ENCODE peak calls at places on chromosomes 13 and 19, in five cellular contexts. N, P, J, A and V are unnamed samples. For H3K4me1, the result is how much of the 10 kb centered on the place peaks cover.

GRCh38 chr13:83895994-83896580 is 13.8 kb upstream of the SLITRK1 start:
- DNase-seq in N (no peak), P (no peak), J (no peak), A (peak), V (no peak)

GRCh38 chr13:50891206-50891605 is 18.4 kb upstream of the RNASEH2B start:
- DNase-seq in N (peak), P (no peak), J (no peak), A (no peak), V (no peak)

GRCh38 chr19:372306-372890 is 27.8 kb upstream of the MIER2 start:
- DNase-seq in N (no peak), P (no peak), J (no peak), A (no peak), V (no peak)

GRCh38 chr19:43444531-43445340 is 20.7 kb downstream of the LYPD3 start:
- DNase-seq in N (no peak), P (no peak), J (no peak), A (no peak), V (no peak)

GRCh38 chr13:36157475-36157874 is 26.3 kb upstream of the DCLK1 start:
- DNase-seq in N (no peak), P (no peak), J (no peak), A (no peak), V (peak)

GRCh38 chr13:102846261-102847015 is 606 bp downstream of the ERCC5 start:
- DNase-seq in N (peak), P (peak), J (peak), A (peak), V (peak)

GRCh38 chr13:29260684-29261083 is 334.8 kb downstream of the SLC7A1 start:
- DNase-seq in N (no peak), P (no peak), J (no peak), A (no peak), V (no peak)

GRCh38 chr13:107210216-107211010 is 642.5 kb upstream of the ARGLU1 start:
- DNase-seq in N (no peak), P (no peak), J (no peak), A (no peak), V (no peak)

GRCh38 chr13:110306340-110306959 is 507 bp downstream of the COL4A1 start:
- DNase-seq in N (no peak), P (no peak), J (peak), A (no peak), V (no peak)

GRCh38 chr19:33329727-33330126 is 27.4 kb upstream of the CEBPA start:
- DNase-seq in N (no peak), P (no peak), J (no peak), A (no peak), V (no peak)

GRCh38 chr19:33156354-33156753 is 24.4 kb downstream of the WDR88 start:
- DNase-seq in N (no peak), P (no peak), J (no peak), A (no peak), V (no peak)

GRCh38 chr13:89457977-89458376 is 1786.8 kb downstream of the SLITRK5 start:
- DNase-seq in N (no peak), P (no peak), J (no peak), A (peak), V (peak)

GRCh38 chr13:78430166-78430791 is 173.1 kb downstream of the POU4F1 start:
- DNase-seq in N (no peak), P (no peak), J (peak), A (no peak), V (no peak)

GRCh38 chr19:28905996-28906395 is 307.0 kb downstream of the UQCRFS1 start:
- DNase-seq in N (no peak), P (no peak), J (no peak), A (no peak), V (no peak)

GRCh38 chr19:9054768-9055167 is 32.1 kb upstream of the OR1M1 start:
- DNase-seq in N (no peak), P (no peak), J (peak), A (no peak), V (peak)

GRCh38 chr13:24650157-24650556 is 30.1 kb upstream of the ATP12A start:
- DNase-seq in N (no peak), P (no peak), J (no peak), A (no peak), V (no peak)

GRCh38 chr19:32677657-32678056 is 2.0 kb downstream of the RGS9BP start:
- DNase-seq in N (no peak), P (no peak), J (peak), A (no peak), V (no peak)

GRCh38 chr13:107864543-107865460 is 350.5 kb downstream of the LIG4 start:
- DNase-seq in N (peak), P (no peak), J (peak), A (peak), V (no peak)

GRCh38 chr13:109790951-109791605 is 4.7 kb upstream of the IRS2 start:
- DNase-seq in N (peak), P (no peak), J (peak), A (peak), V (peak)

GRCh38 chr13:50905256-50905655 is 4.3 kb upstream of the RNASEH2B start:
- DNase-seq in N (no peak), P (no peak), J (no peak), A (no peak), V (no peak)

GRCh38 chr19:10551698-10552301 is 8.1 kb downstream of the ATG4D start:
- DNase-seq in N (peak), P (peak), J (no peak), A (peak), V (peak)

GRCh38 chr13:91228940-91229339 is 118.5 kb upstream of the MIR17HG start:
- DNase-seq in N (no peak), P (no peak), J (no peak), A (no peak), V (no peak)

GRCh38 chr13:111184685-111185401 is 69.7 kb downstream of the ARHGEF7 start:
- DNase-seq in N (peak), P (no peak), J (no peak), A (no peak), V (no peak)

GRCh38 chr13:27858046-27858445 is 61.8 kb upstream of the PDX1 start:
- DNase-seq in N (no peak), P (no peak), J (no peak), A (no peak), V (no peak)

GRCh38 chr13:29935309-29935981 is 85.0 kb upstream of the UBL3 start:
- DNase-seq in N (no peak), P (no peak), J (no peak), A (no peak), V (no peak)

GRCh38 chr13:42007844-42008243 is 40.6 kb upstream of the DGKH start:
- DNase-seq in N (no peak), P (no peak), J (no peak), A (peak), V (peak)

GRCh38 chr13:113636266-113636963 is 21.6 kb downstream of the ATP4B start:
- DNase-seq in N (no peak), P (no peak), J (no peak), A (no peak), V (no peak)

GRCh38 chr13:23467048-23467931 is 33.8 kb upstream of the SACS start:
- DNase-seq in N (no peak), P (no peak), J (peak), A (no peak), V (no peak)

GRCh38 chr19:23522431-23522830 is 127.2 kb upstream of the ZNF91 start:
- DNase-seq in N (no peak), P (no peak), J (no peak), A (peak), V (peak)

GRCh38 chr13:99285432-99286182 is 21.6 kb downstream of the GPR183 start:
- DNase-seq in N (no peak), P (no peak), J (no peak), A (no peak), V (no peak)

GRCh38 chr13:55483626-55484158 is 1657.0 kb upstream of the PRR20A start:
- DNase-seq in N (no peak), P (no peak), J (no peak), A (no peak), V (no peak)

GRCh38 chr13:99303863-99304521 is 3.2 kb downstream of the GPR183 start:
- DNase-seq in N (no peak), P (no peak), J (no peak), A (no peak), V (no peak)

GRCh38 chr13:39415003-39415402 is 188.0 kb downstream of the LHFPL6 start:
- DNase-seq in N (no peak), P (no peak), J (no peak), A (no peak), V (no peak)

GRCh38 chr19:10565567-10566407 is at the start of gene KRI1:
- DNase-seq in N (peak), P (peak), J (peak), A (peak), V (peak)

DNA sequence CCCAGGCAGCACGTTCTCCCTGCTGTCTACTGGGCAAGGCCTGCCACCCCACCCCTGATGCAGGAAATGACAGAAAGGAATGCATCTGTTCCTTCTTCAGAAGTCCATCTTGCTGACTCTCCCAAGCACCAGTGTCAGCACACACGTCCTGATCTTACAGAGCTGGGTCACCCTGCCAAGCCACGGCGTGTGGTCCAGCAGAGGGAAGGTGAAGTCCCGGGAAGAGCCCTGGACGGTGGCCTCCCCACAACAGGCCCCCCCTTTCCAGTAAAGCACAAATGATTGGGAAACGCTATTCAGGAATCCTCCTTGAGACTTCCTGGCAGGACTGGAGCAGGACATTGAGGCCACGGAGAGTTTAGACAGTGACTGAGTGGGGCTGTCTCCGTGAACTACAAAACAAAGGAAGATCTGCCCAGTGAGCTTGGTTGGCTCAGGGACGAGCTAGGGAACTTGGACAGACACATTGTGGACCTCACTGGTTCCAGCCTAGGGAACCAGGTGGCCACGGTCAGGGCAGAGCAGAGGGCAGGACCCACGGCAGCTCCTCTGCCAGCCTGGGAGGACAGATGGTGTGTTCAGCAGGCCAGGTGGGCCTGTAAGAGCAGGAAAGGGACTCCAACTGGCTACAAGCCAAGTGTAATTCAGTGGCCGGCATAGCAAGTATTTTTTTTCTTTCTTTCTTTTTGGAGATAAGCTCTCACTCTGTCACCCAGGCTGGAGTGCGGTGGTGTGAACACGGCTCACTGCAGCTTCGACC is 41.7 kb downstream of the ELL start:
- DNase-seq in N (no peak), P (no peak), J (no peak), A (no peak), V (no peak)
- H3K4me1 ChIP-seq in N (under half), P (under half), J (under half), A (under half), V (under half)

GRCh38 chr19:55080121-55080914 is 4.6 kb downstream of the EPS8L1 start:
- DNase-seq in N (no peak), P (peak), J (peak), A (peak), V (no peak)

GRCh38 chr19:55082023-55082851 is 6.6 kb downstream of the EPS8L1 start:
- DNase-seq in N (no peak), P (no peak), J (peak), A (no peak), V (no peak)

GRCh38 chr19:55079400-55080038 is 3.9 kb downstream of the EPS8L1 start:
- DNase-seq in N (no peak), P (no peak), J (no peak), A (no peak), V (no peak)

GRCh38 chr19:55081773-55082022 is 6.0 kb downstream of the EPS8L1 start:
- DNase-seq in N (no peak), P (no peak), J (no peak), A (no peak), V (peak)

GRCh38 chr19:55080915-55081772 is 5.5 kb downstream of the EPS8L1 start:
- DNase-seq in N (no peak), P (peak), J (peak), A (peak), V (no peak)
- TF ChIP-seq EZH2 in N (no peak), P (no peak), J (no peak), A (no peak), V (no peak)

GRCh38 chr13:48829536-48829935 is 146.2 kb upstream of the FNDC3A start:
- DNase-seq in N (no peak), P (no peak), J (no peak), A (no peak), V (no peak)
- H3K4me2 ChIP-seq in N (no peak), P (no peak), J (no peak), A (no peak), V (peak)

GRCh38 chr19:4909897-4910593 is 744 bp downstream of the UHRF1 start:
- DNase-seq in N (peak), P (peak), J (peak), A (peak), V (peak)

GRCh38 chr19:4911314-4911713 is 2.0 kb downstream of the UHRF1 start:
- DNase-seq in N (no peak), P (no peak), J (peak), A (no peak), V (no peak)

GRCh38 chr19:4911786-4912672 is 2.7 kb downstream of the UHRF1 start:
- DNase-seq in N (no peak), P (peak), J (peak), A (peak), V (peak)

GRCh38 chr19:4909172-4909896 is at the start of gene UHRF1:
- DNase-seq in N (peak), P (no peak), J (peak), A (peak), V (peak)

GRCh38 chr19:4910594-4911273 is 1.4 kb downstream of the UHRF1 start:
- DNase-seq in N (no peak), P (no peak), J (peak), A (no peak), V (peak)
- H3K4me1 ChIP-seq in N (under half), P (half or more), J (under half), A (half or more), V (under half)

DNA sequence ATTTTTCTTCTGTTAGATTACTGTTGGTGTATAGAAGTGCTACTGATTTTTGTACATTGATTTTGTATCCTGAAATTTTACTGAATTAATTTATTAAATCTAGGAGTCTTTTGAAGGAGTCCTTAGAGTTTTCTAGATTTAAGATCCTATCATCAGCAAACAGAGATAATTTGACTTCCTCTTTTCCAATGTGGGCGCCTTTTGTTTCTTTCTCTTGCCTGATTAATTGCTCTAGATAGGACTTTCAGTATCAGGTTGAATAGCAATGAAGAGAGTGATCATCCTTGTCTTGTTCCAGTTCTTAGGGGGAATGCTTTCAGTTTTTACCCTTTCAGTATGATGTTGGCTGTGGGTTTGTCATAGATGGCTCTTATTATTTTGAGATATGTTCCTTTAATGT is 5.6 kb upstream of the CD33 start:
- DNase-seq in N (no peak), P (no peak), J (no peak), A (no peak), V (no peak)
- TF ChIP-seq EZH2 in N (no peak), P (no peak), J (no peak), A (no peak), V (no peak)

GRCh38 chr19:1469200-1469935 is 9.6 kb downstream of the C19orf25 start:
- DNase-seq in N (no peak), P (no peak), J (peak), A (no peak), V (no peak)
- H3K4me2 ChIP-seq in N (peak), P (peak), J (peak), A (peak), V (peak)

GRCh38 chr19:3404324-3405260 is 38.2 kb downstream of the NFIC start:
- DNase-seq in N (no peak), P (no peak), J (no peak), A (no peak), V (no peak)

GRCh38 chr19:3401004-3401768 is 34.8 kb downstream of the NFIC start:
- DNase-seq in N (no peak), P (no peak), J (no peak), A (no peak), V (no peak)

GRCh38 chr19:3402631-3403443 is 36.5 kb downstream of the NFIC start:
- DNase-seq in N (no peak), P (no peak), J (no peak), A (no peak), V (no peak)

GRCh38 chr19:3405261-3405653 is 38.9 kb downstream of the NFIC start:
- DNase-seq in N (no peak), P (no peak), J (no peak), A (no peak), V (no peak)

DNA sequence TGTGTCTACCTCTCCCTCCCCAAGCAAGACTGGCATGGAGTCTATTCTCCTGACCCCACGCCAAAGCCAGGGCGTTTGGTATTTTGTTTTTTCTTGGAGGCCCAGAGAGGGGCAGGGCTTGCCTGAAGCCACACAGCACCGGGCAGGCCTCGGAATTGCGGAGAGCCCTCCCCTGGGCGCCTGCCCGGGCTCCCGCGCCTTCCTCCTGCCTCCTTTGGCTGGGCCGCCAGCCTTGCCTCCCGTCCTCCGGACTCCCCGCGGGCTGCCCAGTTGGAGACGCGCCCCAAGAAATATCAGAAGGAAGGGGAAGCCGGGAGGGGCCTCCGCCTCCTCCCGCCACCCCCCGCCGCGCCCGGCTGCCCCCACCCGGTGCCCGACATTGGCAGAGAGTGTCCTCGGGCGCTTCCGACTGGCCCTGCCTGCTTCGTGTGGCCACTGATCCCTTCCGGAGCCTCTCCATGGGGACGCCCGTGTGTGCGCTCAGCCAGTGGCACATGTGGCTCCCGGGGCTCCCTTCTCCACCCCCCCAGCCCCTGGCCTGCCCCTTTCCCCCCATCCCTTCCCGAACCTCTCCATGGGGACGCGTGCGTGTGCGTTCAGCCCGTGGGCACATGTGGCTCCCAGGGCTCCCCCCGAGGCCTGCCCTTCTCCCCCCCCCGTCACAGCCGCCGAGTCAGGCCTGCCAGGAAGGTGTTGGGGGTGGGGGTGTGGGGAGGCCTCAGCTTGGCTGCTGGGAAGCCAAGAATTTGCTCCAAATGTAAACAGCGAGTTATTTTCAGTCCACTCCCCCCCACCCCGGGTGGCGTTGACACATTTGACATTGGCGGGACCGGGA is 37.3 kb downstream of the NFIC start:
- DNase-seq in N (no peak), P (no peak), J (no peak), A (peak), V (no peak)
- H3K4me1 ChIP-seq in N (under half), P (under half), J (under half), A (under half), V (under half)

DNA sequence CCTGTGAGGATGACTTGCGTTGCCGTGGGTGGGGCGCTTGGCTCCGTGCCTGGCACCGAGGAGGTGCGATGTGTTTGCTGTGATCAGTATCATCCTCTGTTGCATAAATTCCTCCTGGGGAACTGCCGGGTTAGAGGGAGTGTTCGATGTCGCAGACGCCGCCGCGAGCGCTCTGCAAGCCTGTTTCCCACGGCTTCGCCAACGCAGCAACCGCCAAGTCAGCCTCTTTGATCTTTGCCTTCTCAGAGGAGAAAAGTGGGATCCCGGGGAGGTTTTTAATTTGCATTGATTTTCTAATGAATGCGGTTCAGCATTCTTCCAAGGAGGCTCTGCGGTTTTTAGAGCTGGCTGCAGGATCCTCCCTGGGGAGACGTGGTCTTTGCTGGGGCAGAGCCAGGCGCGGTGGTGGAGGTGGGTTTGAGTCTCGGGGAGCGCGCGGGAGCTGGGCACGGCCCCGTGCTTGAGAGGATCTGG is 7.6 kb downstream of the GPR32 start:
- DNase-seq in N (no peak), P (no peak), J (peak), A (peak), V (no peak)
- TF ChIP-seq EZH2 in N (no peak), P (no peak), J (peak), A (no peak), V (no peak)